ENCODE peak calls at places on chromosome 6, in five cellular contexts. One of them, this sample, is unnamed.

GRCh38 chr6:53119349-53119748 is 29.3 kb downstream of the GCM1 start:
- DNase-seq in choroid plexus epithelial cell: no peak
- DNase-seq in AG04450: no peak
- DNase-seq in tibial artery: no peak
- DNase-seq in mammary epithelial cell: no peak
- DNase-seq in this sample: peak

GRCh38 chr6:113636357-113636824 is 220.8 kb upstream of the MARCKS start:
- DNase-seq in mammary epithelial cell: peak
- DNase-seq in tibial artery: no peak
- DNase-seq in choroid plexus epithelial cell: peak
- DNase-seq in AG04450: no peak
- DNase-seq in this sample: peak

GRCh38 chr6:43698584-43699349 is 11.2 kb upstream of the MRPS18A start:
- DNase-seq in choroid plexus epithelial cell: peak
- DNase-seq in tibial artery: peak
- DNase-seq in mammary epithelial cell: no peak
- DNase-seq in AG04450: no peak
- DNase-seq in this sample: no peak

GRCh38 chr6:46098678-46099077 is 31.1 kb upstream of the ENPP4 start:
- DNase-seq in AG04450: no peak
- DNase-seq in choroid plexus epithelial cell: no peak
- DNase-seq in tibial artery: no peak
- DNase-seq in mammary epithelial cell: peak
- DNase-seq in this sample: no peak

GRCh38 chr6:159002432-159003160 is 2.6 kb upstream of the RSPH3 start:
- DNase-seq in mammary epithelial cell: no peak
- DNase-seq in AG04450: no peak
- DNase-seq in choroid plexus epithelial cell: peak
- DNase-seq in tibial artery: no peak
- DNase-seq in this sample: peak

GRCh38 chr6:44052419-44053011 is 74.7 kb downstream of the MRPL14 start:
- DNase-seq in tibial artery: no peak
- DNase-seq in choroid plexus epithelial cell: peak
- DNase-seq in mammary epithelial cell: peak
- DNase-seq in AG04450: no peak
- DNase-seq in this sample: no peak

GRCh38 chr6:137867685-137868509 is 838 bp downstream of the TNFAIP3 start:
- DNase-seq in mammary epithelial cell: peak
- DNase-seq in choroid plexus epithelial cell: no peak
- DNase-seq in AG04450: no peak
- DNase-seq in tibial artery: peak
- DNase-seq in this sample: peak

GRCh38 chr6:122749451-122750050 is 30.0 kb upstream of the FABP7 start:
- DNase-seq in tibial artery: no peak
- DNase-seq in mammary epithelial cell: no peak
- DNase-seq in AG04450: no peak
- DNase-seq in choroid plexus epithelial cell: no peak
- DNase-seq in this sample: no peak

GRCh38 chr6:148747493-148748160 is 797 bp downstream of the UST start:
- DNase-seq in AG04450: no peak
- DNase-seq in tibial artery: peak
- DNase-seq in mammary epithelial cell: peak
- DNase-seq in choroid plexus epithelial cell: peak
- DNase-seq in this sample: peak

GRCh38 chr6:5541025-5541424 is 279.7 kb downstream of the FARS2 start:
- DNase-seq in mammary epithelial cell: no peak
- DNase-seq in tibial artery: no peak
- DNase-seq in choroid plexus epithelial cell: no peak
- DNase-seq in AG04450: no peak
- DNase-seq in this sample: no peak

GRCh38 chr6:21942910-21943309 is 349.4 kb downstream of the SOX4 start:
- DNase-seq in choroid plexus epithelial cell: no peak
- DNase-seq in tibial artery: no peak
- DNase-seq in mammary epithelial cell: no peak
- DNase-seq in AG04450: no peak
- DNase-seq in this sample: no peak

GRCh38 chr6:28252507-28252975 is 472 bp upstream of the ZKSCAN4 start:
- DNase-seq in tibial artery: no peak
- DNase-seq in AG04450: no peak
- DNase-seq in choroid plexus epithelial cell: no peak
- DNase-seq in mammary epithelial cell: no peak
- DNase-seq in this sample: no peak

GRCh38 chr6:89938014-89938413 is 43.7 kb downstream of the GJA10 start:
- DNase-seq in mammary epithelial cell: no peak
- DNase-seq in choroid plexus epithelial cell: no peak
- DNase-seq in tibial artery: no peak
- DNase-seq in AG04450: no peak
- DNase-seq in this sample: no peak

GRCh38 chr6:166253277-166254229 is 54.6 kb downstream of the PRR18 start:
- DNase-seq in tibial artery: no peak
- DNase-seq in mammary epithelial cell: no peak
- DNase-seq in AG04450: no peak
- DNase-seq in choroid plexus epithelial cell: peak
- DNase-seq in this sample: no peak

GRCh38 chr6:168095171-168095691 is 16.2 kb upstream of the FRMD1 start:
- DNase-seq in tibial artery: no peak
- DNase-seq in choroid plexus epithelial cell: no peak
- DNase-seq in AG04450: no peak
- DNase-seq in mammary epithelial cell: no peak
- DNase-seq in this sample: no peak

GRCh38 chr6:26202201-26202611 is 115.0 kb downstream of the HFE start:
- DNase-seq in AG04450: no peak
- DNase-seq in choroid plexus epithelial cell: no peak
- DNase-seq in tibial artery: no peak
- DNase-seq in mammary epithelial cell: no peak
- DNase-seq in this sample: no peak

GRCh38 chr6:158206740-158207451 is 38.7 kb downstream of the GTF2H5 start:
- DNase-seq in choroid plexus epithelial cell: no peak
- DNase-seq in mammary epithelial cell: no peak
- DNase-seq in AG04450: no peak
- DNase-seq in tibial artery: no peak
- DNase-seq in this sample: no peak

GRCh38 chr6:132382630-132383175 is 18.6 kb downstream of the MOXD1 start:
- DNase-seq in AG04450: no peak
- DNase-seq in choroid plexus epithelial cell: no peak
- DNase-seq in tibial artery: no peak
- DNase-seq in mammary epithelial cell: no peak
- DNase-seq in this sample: no peak

GRCh38 chr6:142542704-142543233 is 241.0 kb downstream of the ADGRG6 start:
- DNase-seq in tibial artery: peak
- DNase-seq in AG04450: peak
- DNase-seq in choroid plexus epithelial cell: peak
- DNase-seq in mammary epithelial cell: peak
- DNase-seq in this sample: peak

GRCh38 chr6:44050872-44051421 is 76.3 kb downstream of the MRPL14 start:
- DNase-seq in mammary epithelial cell: peak
- DNase-seq in AG04450: no peak
- DNase-seq in tibial artery: no peak
- DNase-seq in choroid plexus epithelial cell: no peak
- DNase-seq in this sample: peak

GRCh38 chr6:15288856-15289255 is 43.0 kb downstream of the JARID2 start:
- DNase-seq in AG04450: no peak
- DNase-seq in choroid plexus epithelial cell: no peak
- DNase-seq in mammary epithelial cell: no peak
- DNase-seq in tibial artery: no peak
- DNase-seq in this sample: no peak

GRCh38 chr6:15287670-15288069 is 41.8 kb downstream of the JARID2 start:
- DNase-seq in choroid plexus epithelial cell: no peak
- DNase-seq in AG04450: no peak
- DNase-seq in mammary epithelial cell: no peak
- DNase-seq in tibial artery: no peak
- DNase-seq in this sample: no peak

GRCh38 chr6:15283986-15284361 is 38.1 kb downstream of the JARID2 start:
- DNase-seq in choroid plexus epithelial cell: peak
- DNase-seq in AG04450: no peak
- DNase-seq in tibial artery: no peak
- DNase-seq in mammary epithelial cell: no peak
- DNase-seq in this sample: no peak

GRCh38 chr6:15282334-15282733 is 36.5 kb downstream of the JARID2 start:
- DNase-seq in mammary epithelial cell: no peak
- DNase-seq in choroid plexus epithelial cell: no peak
- DNase-seq in AG04450: no peak
- DNase-seq in tibial artery: no peak
- DNase-seq in this sample: no peak

GRCh38 chr6:15285682-15286294 is 39.9 kb downstream of the JARID2 start:
- DNase-seq in choroid plexus epithelial cell: peak
- DNase-seq in mammary epithelial cell: no peak
- DNase-seq in tibial artery: no peak
- DNase-seq in AG04450: no peak
- DNase-seq in this sample: no peak
- TF ChIP-seq CTCF in choroid plexus epithelial cell: peak
- TF ChIP-seq CTCF in mammary epithelial cell: no peak
- TF ChIP-seq CTCF in tibial artery: no peak
- TF ChIP-seq CTCF in AG04450: no peak
- TF ChIP-seq CTCF in this sample: no peak

DNA sequence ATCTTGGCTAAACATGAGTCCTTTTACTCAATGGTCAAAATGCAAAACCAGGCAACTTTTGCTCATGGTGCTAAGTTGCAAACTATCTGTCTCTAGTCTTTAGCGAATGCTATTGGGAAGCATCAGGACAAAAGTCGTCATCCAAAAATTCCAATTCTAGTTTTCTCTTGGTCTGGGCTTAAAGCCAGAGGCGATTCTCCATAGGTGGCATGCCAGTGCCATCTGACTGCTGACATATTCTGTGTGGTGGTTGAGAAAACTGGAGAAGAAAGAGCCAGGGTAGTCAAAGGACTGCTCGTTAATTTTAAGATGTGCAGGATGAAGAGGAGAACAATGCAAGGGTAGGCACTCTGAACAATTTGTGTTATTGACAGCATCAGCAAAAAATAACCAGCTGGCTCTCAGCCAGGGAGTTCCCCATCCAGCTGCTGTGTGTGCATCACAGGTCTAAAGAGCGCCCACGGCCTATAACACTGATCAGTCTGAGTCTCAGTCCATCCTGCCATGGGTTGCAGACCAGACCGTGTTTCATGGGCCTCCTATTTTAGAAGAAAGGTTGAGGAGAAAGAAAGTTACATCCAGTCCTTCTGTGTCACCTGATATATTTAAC is 313.6 kb downstream of the ALDH8A1 start:
- DNase-seq in AG04450: no peak
- DNase-seq in choroid plexus epithelial cell: peak
- DNase-seq in tibial artery: no peak
- DNase-seq in mammary epithelial cell: peak
- DNase-seq in this sample: peak
- H3K4me3 ChIP-seq in AG04450: no peak
- H3K4me3 ChIP-seq in choroid plexus epithelial cell: no peak
- H3K4me3 ChIP-seq in tibial artery: no peak
- H3K4me3 ChIP-seq in mammary epithelial cell: no peak
- H3K4me3 ChIP-seq in this sample: no peak

GRCh38 chr6:3260772-3261517 is 2.2 kb downstream of the PSMG4 start:
- DNase-seq in choroid plexus epithelial cell: no peak
- DNase-seq in AG04450: no peak
- DNase-seq in mammary epithelial cell: no peak
- DNase-seq in tibial artery: no peak
- DNase-seq in this sample: no peak

GRCh38 chr6:3260296-3260695 is 1.5 kb downstream of the PSMG4 start:
- DNase-seq in AG04450: no peak
- DNase-seq in choroid plexus epithelial cell: no peak
- DNase-seq in tibial artery: no peak
- DNase-seq in mammary epithelial cell: no peak
- DNase-seq in this sample: no peak

GRCh38 chr6:3258720-3259490 is at the start of gene PSMG4:
- DNase-seq in AG04450: peak
- DNase-seq in tibial artery: peak
- DNase-seq in choroid plexus epithelial cell: peak
- DNase-seq in mammary epithelial cell: peak
- DNase-seq in this sample: peak

GRCh38 chr6:3258201-3258600 is 546 bp upstream of the PSMG4 start:
- DNase-seq in tibial artery: no peak
- DNase-seq in AG04450: no peak
- DNase-seq in mammary epithelial cell: no peak
- DNase-seq in choroid plexus epithelial cell: no peak
- DNase-seq in this sample: no peak

GRCh38 chr6:3259491-3259958 is 778 bp downstream of the PSMG4 start:
- DNase-seq in tibial artery: no peak
- DNase-seq in choroid plexus epithelial cell: peak
- DNase-seq in mammary epithelial cell: peak
- DNase-seq in AG04450: no peak
- DNase-seq in this sample: peak
- TF ChIP-seq CTCF in tibial artery: no peak
- TF ChIP-seq CTCF in choroid plexus epithelial cell: peak
- TF ChIP-seq CTCF in mammary epithelial cell: no peak
- TF ChIP-seq CTCF in AG04450: no peak
- TF ChIP-seq CTCF in this sample: peak

GRCh38 chr6:24908555-24908954 is 27.2 kb downstream of the RIPOR2 start:
- DNase-seq in mammary epithelial cell: no peak
- DNase-seq in choroid plexus epithelial cell: peak
- DNase-seq in AG04450: no peak
- DNase-seq in tibial artery: no peak
- DNase-seq in this sample: no peak

GRCh38 chr6:24910850-24911712 is 24.7 kb downstream of the RIPOR2 start:
- DNase-seq in choroid plexus epithelial cell: peak
- DNase-seq in AG04450: no peak
- DNase-seq in mammary epithelial cell: peak
- DNase-seq in tibial artery: peak
- DNase-seq in this sample: peak

GRCh38 chr6:24910331-24910849 is 25.4 kb downstream of the RIPOR2 start:
- DNase-seq in mammary epithelial cell: peak
- DNase-seq in tibial artery: no peak
- DNase-seq in choroid plexus epithelial cell: peak
- DNase-seq in AG04450: no peak
- DNase-seq in this sample: no peak

GRCh38 chr6:24907959-24908358 is 27.8 kb downstream of the RIPOR2 start:
- DNase-seq in mammary epithelial cell: no peak
- DNase-seq in AG04450: no peak
- DNase-seq in tibial artery: no peak
- DNase-seq in choroid plexus epithelial cell: no peak
- DNase-seq in this sample: no peak

DNA sequence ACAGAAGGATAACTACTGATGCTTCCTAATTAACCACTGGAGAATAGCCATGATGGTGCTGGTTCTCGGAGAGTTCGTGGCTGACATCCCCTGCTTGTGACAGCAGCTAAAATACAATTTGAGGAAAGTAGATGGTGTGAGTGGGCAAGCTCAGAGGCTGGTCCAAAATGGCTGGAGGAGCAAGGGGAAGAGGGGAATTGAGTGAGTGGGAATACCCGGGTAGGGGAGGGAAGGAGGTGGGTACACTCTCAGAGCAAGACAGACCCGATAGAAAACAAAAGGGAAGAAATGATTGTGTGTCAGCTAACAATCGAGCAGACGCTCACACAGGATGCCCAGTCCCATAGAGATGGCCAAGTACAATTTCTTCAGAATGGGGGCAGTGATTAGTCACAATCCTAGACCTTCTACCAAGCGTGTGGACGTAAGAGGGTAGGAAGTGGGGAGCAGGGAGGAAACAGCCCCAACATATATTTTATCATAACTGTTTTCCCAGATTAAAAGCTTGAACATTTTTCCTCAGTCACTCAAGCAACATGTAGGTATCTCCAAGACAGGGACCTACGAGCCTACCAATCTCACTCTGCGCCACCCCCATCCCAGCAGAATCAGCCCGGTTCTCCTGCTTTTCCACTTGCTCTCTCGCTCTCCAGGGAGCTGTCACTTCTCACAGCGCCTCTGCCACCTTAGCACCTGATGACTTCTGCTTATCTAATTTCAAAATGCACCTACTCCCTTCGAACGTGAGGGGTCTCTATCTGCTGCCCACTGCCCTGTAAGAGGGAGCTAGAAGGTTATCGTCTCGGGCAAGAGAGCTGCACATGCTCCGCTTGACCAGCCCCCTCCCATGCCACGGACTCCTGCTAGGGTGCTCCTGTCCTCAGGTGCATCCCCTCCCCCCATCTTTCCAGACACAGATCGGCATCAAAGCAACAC is 26.2 kb downstream of the RIPOR2 start:
- DNase-seq in AG04450: no peak
- DNase-seq in mammary epithelial cell: no peak
- DNase-seq in choroid plexus epithelial cell: no peak
- DNase-seq in tibial artery: no peak
- DNase-seq in this sample: no peak
- H3K4me3 ChIP-seq in AG04450: peak
- H3K4me3 ChIP-seq in mammary epithelial cell: no peak
- H3K4me3 ChIP-seq in choroid plexus epithelial cell: peak
- H3K4me3 ChIP-seq in tibial artery: peak
- H3K4me3 ChIP-seq in this sample: no peak

This sample was measured in epithelial cell of esophagus.